ENCODE peak calls at places on chromosomes 4 and X, in five cellular contexts. One of them, this sample, is unnamed.

GRCh38 chr4:72604324-72604723 is 35.3 kb upstream of the ADAMTS3 start:
- DNase-seq in GM04504: no peak
- DNase-seq in T-cell: no peak
- DNase-seq in HEK293T: no peak
- DNase-seq in RPMI7951: no peak
- DNase-seq in this sample: peak; percentile 20

GRCh38 chrX:44244008-44244407 is 99.5 kb downstream of the EFHC2 start:
- DNase-seq in GM04504: no peak
- DNase-seq in T-cell: no peak
- DNase-seq in HEK293T: peak; percentile 19
- DNase-seq in RPMI7951: peak; percentile 40
- DNase-seq in this sample: no peak

GRCh38 chrX:68708503-68709290 is 61.2 kb downstream of the STARD8 start:
- DNase-seq in GM04504: no peak
- DNase-seq in T-cell: no peak
- DNase-seq in HEK293T: no peak
- DNase-seq in RPMI7951: peak; percentile 77
- DNase-seq in this sample: no peak

GRCh38 chr4:86279247-86279960 is 80.4 kb downstream of the MAPK10 start:
- DNase-seq in GM04504: no peak
- DNase-seq in T-cell: no peak
- DNase-seq in HEK293T: no peak
- DNase-seq in RPMI7951: no peak
- DNase-seq in this sample: no peak

GRCh38 chr4:121150003-121150402 is 14.1 kb downstream of the TNIP3 start:
- DNase-seq in GM04504: no peak
- DNase-seq in T-cell: no peak
- DNase-seq in HEK293T: no peak
- DNase-seq in RPMI7951: no peak
- DNase-seq in this sample: no peak

GRCh38 chrX:109472939-109473713 is 8.8 kb downstream of the GUCY2F start:
- DNase-seq in GM04504: no peak
- DNase-seq in T-cell: no peak
- DNase-seq in HEK293T: peak; percentile 55
- DNase-seq in RPMI7951: peak; percentile 41
- DNase-seq in this sample: peak; percentile 9

GRCh38 chr4:48813984-48814383 is 16.9 kb upstream of the OCIAD1 start:
- DNase-seq in GM04504: no peak
- DNase-seq in T-cell: no peak
- DNase-seq in HEK293T: no peak
- DNase-seq in RPMI7951: no peak
- DNase-seq in this sample: no peak

GRCh38 chr4:128159967-128160366 is 98.9 kb downstream of the LARP1B start:
- DNase-seq in GM04504: no peak
- DNase-seq in T-cell: no peak
- DNase-seq in HEK293T: no peak
- DNase-seq in RPMI7951: peak; percentile 40
- DNase-seq in this sample: peak; percentile 14

GRCh38 chr4:140037353-140038030 is 116.5 kb downstream of the MAML3 start:
- DNase-seq in GM04504: no peak
- DNase-seq in T-cell: no peak
- DNase-seq in HEK293T: no peak
- DNase-seq in RPMI7951: peak; percentile 79
- DNase-seq in this sample: peak; percentile 44

GRCh38 chr4:184384056-184384809 is 90.1 kb downstream of the IRF2 start:
- DNase-seq in GM04504: peak; percentile 59
- DNase-seq in T-cell: no peak
- DNase-seq in HEK293T: no peak
- DNase-seq in RPMI7951: peak; percentile 78
- DNase-seq in this sample: peak; percentile 93

GRCh38 chr4:13612569-13612968 is 15.0 kb downstream of the BOD1L1 start:
- DNase-seq in GM04504: no peak
- DNase-seq in T-cell: no peak
- DNase-seq in HEK293T: no peak
- DNase-seq in RPMI7951: no peak
- DNase-seq in this sample: no peak

GRCh38 chr4:109235683-109236082 is 66.8 kb downstream of the COL25A1 start:
- DNase-seq in GM04504: no peak
- DNase-seq in T-cell: no peak
- DNase-seq in HEK293T: no peak
- DNase-seq in RPMI7951: no peak
- DNase-seq in this sample: no peak

GRCh38 chr4:139606600-139607301 is 50.7 kb upstream of the SETD7 start:
- DNase-seq in GM04504: no peak
- DNase-seq in T-cell: no peak
- DNase-seq in HEK293T: no peak
- DNase-seq in RPMI7951: peak; percentile 29
- DNase-seq in this sample: peak; percentile 63

GRCh38 chr4:85741421-85741820 is 266.5 kb downstream of the ARHGAP24 start:
- DNase-seq in GM04504: no peak
- DNase-seq in T-cell: no peak
- DNase-seq in HEK293T: no peak
- DNase-seq in RPMI7951: no peak
- DNase-seq in this sample: no peak

GRCh38 chr4:1598641-1599481 is 85.3 kb downstream of the FAM53A start:
- DNase-seq in GM04504: no peak
- DNase-seq in T-cell: no peak
- DNase-seq in HEK293T: no peak
- DNase-seq in RPMI7951: no peak
- DNase-seq in this sample: no peak

GRCh38 chrX:76148753-76149152 is 24.1 kb upstream of the PBDC1 start:
- DNase-seq in GM04504: no peak
- DNase-seq in T-cell: peak; percentile 34
- DNase-seq in HEK293T: no peak
- DNase-seq in RPMI7951: peak; percentile 65
- DNase-seq in this sample: peak; percentile 5

GRCh38 chrX:39972340-39972739 is 125.4 kb downstream of the BCOR start:
- DNase-seq in GM04504: no peak
- DNase-seq in T-cell: no peak
- DNase-seq in HEK293T: no peak
- DNase-seq in RPMI7951: peak; percentile 65
- DNase-seq in this sample: no peak

GRCh38 chrX:120468825-120469525 is at the start of gene LAMP2:
- DNase-seq in GM04504: peak; percentile 64
- DNase-seq in T-cell: peak; percentile 73
- DNase-seq in HEK293T: peak; percentile 92
- DNase-seq in RPMI7951: peak; percentile 87
- DNase-seq in this sample: peak; percentile 79

GRCh38 chr4:82360298-82361177 is 13.3 kb downstream of the HNRNPD start:
- DNase-seq in GM04504: no peak
- DNase-seq in T-cell: no peak
- DNase-seq in HEK293T: peak; percentile 23
- DNase-seq in RPMI7951: peak; percentile 10
- DNase-seq in this sample: no peak

GRCh38 chr4:115834441-115834840 is 721.0 kb upstream of the NDST4 start:
- DNase-seq in GM04504: no peak
- DNase-seq in T-cell: no peak
- DNase-seq in HEK293T: no peak
- DNase-seq in RPMI7951: no peak
- DNase-seq in this sample: no peak

GRCh38 chrX:5726246-5726645 is 502.4 kb downstream of the NLGN4X start:
- DNase-seq in GM04504: no peak
- DNase-seq in T-cell: no peak
- DNase-seq in HEK293T: no peak
- DNase-seq in RPMI7951: peak; percentile 91
- DNase-seq in this sample: no peak

GRCh38 chr4:104344342-104344980 is 150.2 kb downstream of the CXXC4 start:
- DNase-seq in GM04504: no peak
- DNase-seq in T-cell: no peak
- DNase-seq in HEK293T: no peak
- DNase-seq in RPMI7951: no peak
- DNase-seq in this sample: no peak

GRCh38 chr4:159564615-159565014 is 461.7 kb downstream of the RAPGEF2 start:
- DNase-seq in GM04504: no peak
- DNase-seq in T-cell: no peak
- DNase-seq in HEK293T: no peak
- DNase-seq in RPMI7951: no peak
- DNase-seq in this sample: no peak

GRCh38 chr4:122826596-122827257 is at the start of gene FGF2:
- DNase-seq in GM04504: peak; percentile 75
- DNase-seq in T-cell: peak; percentile 4
- DNase-seq in HEK293T: peak; percentile 58
- DNase-seq in RPMI7951: peak; percentile 41
- DNase-seq in this sample: peak; percentile 78

GRCh38 chrX:30530591-30530990 is 47.0 kb downstream of the TASL start:
- DNase-seq in GM04504: peak; percentile 10
- DNase-seq in T-cell: no peak
- DNase-seq in HEK293T: no peak
- DNase-seq in RPMI7951: peak; percentile 9
- DNase-seq in this sample: no peak

GRCh38 chr4:59664771-59665170 is 1535.4 kb upstream of the ADGRL3 start:
- DNase-seq in GM04504: no peak
- DNase-seq in T-cell: no peak
- DNase-seq in HEK293T: no peak
- DNase-seq in RPMI7951: no peak
- DNase-seq in this sample: no peak

GRCh38 chrX:120769576-120770341 is 105.9 kb downstream of the CT47B1 start:
- DNase-seq in GM04504: no peak
- DNase-seq in T-cell: no peak
- DNase-seq in HEK293T: no peak
- DNase-seq in RPMI7951: peak; percentile 82
- DNase-seq in this sample: peak; percentile 51

GRCh38 chr4:121358473-121358872 is 22.3 kb downstream of the QRFPR start:
- DNase-seq in GM04504: peak; percentile 47
- DNase-seq in T-cell: no peak
- DNase-seq in HEK293T: no peak
- DNase-seq in RPMI7951: peak; percentile 20
- DNase-seq in this sample: peak; percentile 69

GRCh38 chr4:146577111-146577510 is 55.4 kb upstream of the SLC10A7 start:
- DNase-seq in GM04504: no peak
- DNase-seq in T-cell: no peak
- DNase-seq in HEK293T: no peak
- DNase-seq in RPMI7951: peak; percentile 35
- DNase-seq in this sample: no peak

GRCh38 chrX:53093177-53093655 is 726 bp upstream of the KANTR start:
- DNase-seq in GM04504: no peak
- DNase-seq in T-cell: peak; percentile 76
- DNase-seq in HEK293T: peak; percentile 65
- DNase-seq in RPMI7951: peak; percentile 86
- DNase-seq in this sample: peak; percentile 67

GRCh38 chr4:87114245-87115062 is 106.0 kb downstream of the KLHL8 start:
- DNase-seq in GM04504: no peak
- DNase-seq in T-cell: no peak
- DNase-seq in HEK293T: no peak
- DNase-seq in RPMI7951: no peak
- DNase-seq in this sample: no peak

GRCh38 chr4:40924096-40924792 is 174.5 kb downstream of the NSUN7 start:
- DNase-seq in GM04504: no peak
- DNase-seq in T-cell: peak; percentile 58
- DNase-seq in HEK293T: peak; percentile 65
- DNase-seq in RPMI7951: peak; percentile 52
- DNase-seq in this sample: no peak

GRCh38 chr4:56637791-56638190 is 43.3 kb downstream of the HOPX start:
- DNase-seq in GM04504: no peak
- DNase-seq in T-cell: no peak
- DNase-seq in HEK293T: no peak
- DNase-seq in RPMI7951: no peak
- DNase-seq in this sample: no peak

GRCh38 chr4:87081826-87082225 is 138.6 kb downstream of the KLHL8 start:
- DNase-seq in GM04504: no peak
- DNase-seq in T-cell: no peak
- DNase-seq in HEK293T: no peak
- DNase-seq in RPMI7951: no peak
- DNase-seq in this sample: no peak

GRCh38 chrX:153934473-153935325 is at the start of gene NAA10:
- DNase-seq in GM04504: peak; percentile 61
- DNase-seq in T-cell: peak; percentile 24
- DNase-seq in HEK293T: peak; percentile 93
- DNase-seq in RPMI7951: peak; percentile 70
- DNase-seq in this sample: peak; percentile 36

GRCh38 chr4:40933272-40934053 is 183.7 kb downstream of the NSUN7 start:
- DNase-seq in GM04504: no peak
- DNase-seq in T-cell: no peak
- DNase-seq in HEK293T: no peak
- DNase-seq in RPMI7951: no peak
- DNase-seq in this sample: no peak

This sample was measured in fibroblast of the conjunctiva.